ENCODE peak calls at places on chromosomes 13 and 19, in four cellular contexts. H is activated CD8-positive, alpha-beta T cell treated with anti-CD3 and anti-CD28 coated beads, Interleukin-2, amount 10 ng/mL, durations not matched to agents 7 days and 5 days; M is stimulated activated CD8-positive, alpha-beta memory T cell treated with anti-CD3 and anti-CD28 coated beads, Interleukin-7, amount 100 ng/mL, for 48 hours; J is Caco-2. D is an unnamed sample.

GRCh38 chr19:2333027-2333806 is 4.7 kb downstream of the SPPL2B start:
- DNase-seq in H (no peak), M (no peak), J (no peak), D (no peak)

GRCh38 chr13:27973956-27974662 is 5.0 kb upstream of the CDX2 start:
- DNase-seq in H (no peak), M (no peak), J (no peak), D (no peak)

GRCh38 chr13:25886438-25887214 is 165.2 kb downstream of the SHISA2 start:
- DNase-seq in H (no peak), M (no peak), J (no peak), D (no peak)

GRCh38 chr13:39816936-39817335 is 161.5 kb downstream of the COG6 start:
- DNase-seq in H (no peak), M (no peak), J (no peak), D (no peak)

GRCh38 chr13:43057653-43058317 is 34.4 kb downstream of the DNAJC15 start:
- DNase-seq in H (peak), M (no peak), J (no peak), D (no peak)

GRCh38 chr19:17846146-17846545 is 1.6 kb downstream of the JAK3 start:
- DNase-seq in H (peak), M (no peak), J (no peak), D (no peak)

GRCh38 chr13:100650321-100650720 is 24.3 kb downstream of the TMTC4 start:
- DNase-seq in H (no peak), M (no peak), J (no peak), D (no peak)

GRCh38 chr13:72141845-72142470 is 275.0 kb upstream of the DACH1 start:
- DNase-seq in H (no peak), M (no peak), J (no peak), D (no peak)

GRCh38 chr19:18401580-18402112 is 4.2 kb upstream of the LRRC25 start:
- DNase-seq in H (no peak), M (no peak), J (peak), D (no peak)

GRCh38 chr19:4445963-4446668 is 11.5 kb downstream of the UBXN6 start:
- DNase-seq in H (no peak), M (no peak), J (no peak), D (no peak)

GRCh38 chr19:32651729-32652140 is 23.2 kb downstream of the ANKRD27 start:
- DNase-seq in H (no peak), M (no peak), J (no peak), D (no peak)

GRCh38 chr19:36246006-36246391 is 31.1 kb downstream of the ZNF146 start:
- DNase-seq in H (no peak), M (no peak), J (no peak), D (no peak)

GRCh38 chr13:46295531-46296464 is 84.1 kb downstream of the LRRC63 start:
- DNase-seq in H (peak), M (peak), J (no peak), D (no peak)

GRCh38 chr19:11359421-11359820 is 4.2 kb downstream of the PLPPR2 start:
- DNase-seq in H (no peak), M (no peak), J (no peak), D (no peak)

GRCh38 chr19:14439014-14439413 is 5.9 kb downstream of the PKN1 start:
- DNase-seq in H (no peak), M (no peak), J (no peak), D (no peak)

GRCh38 chr19:51971624-51972023 is 15.0 kb downstream of the ZNF350 start:
- DNase-seq in H (no peak), M (no peak), J (peak), D (no peak)

GRCh38 chr19:31979949-31980670 is 365.3 kb upstream of the ZNF507 start:
- DNase-seq in H (no peak), M (no peak), J (no peak), D (no peak)

GRCh38 chr13:97191143-97191542 is 31.0 kb upstream of the MBNL2 start:
- DNase-seq in H (no peak), M (no peak), J (no peak), D (no peak)

GRCh38 chr19:48064509-48064908 is 20.6 kb upstream of the CABP5 start:
- DNase-seq in H (no peak), M (no peak), J (no peak), D (no peak)

GRCh38 chr13:54373211-54373610 is 1344.6 kb downstream of the OLFM4 start:
- DNase-seq in H (no peak), M (no peak), J (no peak), D (no peak)

GRCh38 chr19:27745978-27746542 is 1466.9 kb downstream of the UQCRFS1 start:
- DNase-seq in H (no peak), M (no peak), J (no peak), D (no peak)

GRCh38 chr13:98083507-98083906 is 59.4 kb upstream of the FARP1 start:
- DNase-seq in H (no peak), M (no peak), J (no peak), D (no peak)

D was measured in HuH-7.5.